ENCODE peak calls at places on chromosomes 12 and 14, in seven cellular contexts. V is GM23338, Y is breast epithelium, K is sigmoid colon, D is suprapubic skin, E is HL-60, O is SK-N-MC. P is an unnamed sample.

GRCh38 chr12:130026608-130027176 is 122.9 kb upstream of the TMEM132D start:
- DNase-seq in V (peak), Y (no peak), K (no peak), D (no peak), E (peak), O (no peak), P (peak)

GRCh38 chr12:334114-334513 is 55.0 kb downstream of the KDM5A start:
- DNase-seq in V (no peak), Y (no peak), K (no peak), D (no peak), E (no peak), O (no peak), P (no peak)

GRCh38 chr14:88488081-88488480 is 66.7 kb downstream of the PTPN21 start:
- DNase-seq in V (no peak), Y (no peak), K (no peak), D (no peak), E (no peak), O (no peak), P (peak)

GRCh38 chr14:31283568-31284252 is 76.1 kb upstream of the HECTD1 start:
- DNase-seq in V (no peak), Y (no peak), K (no peak), D (no peak), E (peak), O (no peak), P (no peak)

GRCh38 chr12:47941475-47942326 is 21.7 kb upstream of the TMEM106C start:
- DNase-seq in V (peak), Y (no peak), K (no peak), D (no peak), E (peak), O (no peak), P (no peak)

GRCh38 chr14:91113829-91114078 is at the start of gene DGLUCY:
- DNase-seq in V (no peak), Y (no peak), K (peak), D (no peak), E (peak), O (no peak), P (peak)

GRCh38 chr12:54018608-54018984 is 9.6 kb upstream of the HOXC6 start:
- DNase-seq in V (peak), Y (no peak), K (no peak), D (no peak), E (no peak), O (no peak), P (no peak)

GRCh38 chr12:56010112-56010570 is 10.7 kb upstream of the IKZF4 start:
- DNase-seq in V (no peak), Y (no peak), K (no peak), D (no peak), E (no peak), O (no peak), P (no peak)

GRCh38 chr14:65850429-65851145 is 438.1 kb downstream of the FUT8 start:
- DNase-seq in V (no peak), Y (no peak), K (no peak), D (no peak), E (no peak), O (no peak), P (no peak)

GRCh38 chr14:67683821-67684220 is 9.4 kb upstream of the VTI1B start:
- DNase-seq in V (no peak), Y (no peak), K (no peak), D (no peak), E (no peak), O (no peak), P (no peak)

GRCh38 chr12:46450279-46450748 is 77.7 kb upstream of the SLC38A2 start:
- DNase-seq in V (no peak), Y (peak), K (peak), D (peak), E (peak), O (no peak), P (peak)

GRCh38 chr12:91920276-91920675 is 225.4 kb downstream of the BTG1 start:
- DNase-seq in V (no peak), Y (no peak), K (no peak), D (no peak), E (no peak), O (no peak), P (no peak)

GRCh38 chr14:80587096-80587724 is 354.3 kb downstream of the CEP128 start:
- DNase-seq in V (peak), Y (no peak), K (no peak), D (no peak), E (peak), O (no peak), P (no peak)

GRCh38 chr12:98754095-98754494 is 109.0 kb downstream of the APAF1 start:
- DNase-seq in V (no peak), Y (no peak), K (no peak), D (no peak), E (no peak), O (no peak), P (no peak)

GRCh38 chr14:71398450-71398849 is 491.2 kb downstream of the PCNX1 start:
- DNase-seq in V (no peak), Y (no peak), K (no peak), D (no peak), E (no peak), O (no peak), P (no peak)

GRCh38 chr12:131672311-131672940 is 38.5 kb upstream of the SFSWAP start:
- DNase-seq in V (no peak), Y (no peak), K (no peak), D (peak), E (no peak), O (no peak), P (no peak)

GRCh38 chr12:50222275-50222783 is 55.2 kb upstream of the CERS5 start:
- DNase-seq in V (peak), Y (no peak), K (peak), D (no peak), E (peak), O (peak), P (peak)

GRCh38 chr12:117481470-117481869 is 120.0 kb upstream of the NOS1 start:
- DNase-seq in V (no peak), Y (no peak), K (no peak), D (no peak), E (no peak), O (no peak), P (no peak)

GRCh38 chr14:36654185-36655053 is 7.2 kb upstream of the PAX9 start:
- DNase-seq in V (peak), Y (no peak), K (no peak), D (no peak), E (no peak), O (no peak), P (no peak)

GRCh38 chr12:116887897-116888296 is 6.7 kb upstream of the HRK start:
- DNase-seq in V (no peak), Y (no peak), K (no peak), D (no peak), E (no peak), O (no peak), P (no peak)

DNA sequence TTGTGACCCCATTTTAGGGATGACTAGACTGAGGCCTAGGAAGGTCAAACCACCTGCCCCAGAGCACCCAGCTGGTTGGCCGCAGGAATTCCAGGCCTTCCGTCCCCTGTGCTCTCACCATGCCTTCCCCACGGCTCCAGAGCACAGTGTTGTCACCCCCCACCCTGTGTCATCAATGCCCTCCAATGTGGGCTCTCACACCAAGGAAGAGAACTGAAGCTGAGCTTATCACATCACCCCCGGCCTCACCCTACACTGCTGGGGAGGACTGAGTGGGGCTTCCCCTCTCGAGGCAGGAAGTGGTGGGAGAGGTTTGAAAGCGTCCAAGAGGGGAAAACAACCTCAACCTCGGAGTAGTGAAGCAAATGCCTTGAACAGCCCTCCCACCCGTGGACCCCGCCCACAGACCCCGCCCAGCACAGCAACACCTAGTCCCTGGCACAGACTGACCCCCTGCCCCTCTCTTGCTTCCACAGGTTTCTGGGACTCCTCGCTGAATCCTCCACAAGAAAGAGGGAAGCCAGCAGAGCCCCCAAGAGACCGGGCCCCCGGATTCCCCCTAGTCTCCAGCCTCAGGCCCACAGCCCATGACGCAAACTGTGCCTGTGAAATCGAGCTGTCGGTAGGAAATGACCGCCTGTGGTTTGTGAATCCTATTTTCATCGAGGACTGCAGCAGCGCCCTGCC is 97.2 kb downstream of the LGMN start:
- DNase-seq in V (no peak), Y (no peak), K (no peak), D (no peak), E (peak), O (no peak), P (peak)
- TF ChIP-seq POLR2AphosphoS5 in V (no peak), Y (no peak), K (no peak), D (no peak), E (no peak), O (no peak), P (no peak)

DNA sequence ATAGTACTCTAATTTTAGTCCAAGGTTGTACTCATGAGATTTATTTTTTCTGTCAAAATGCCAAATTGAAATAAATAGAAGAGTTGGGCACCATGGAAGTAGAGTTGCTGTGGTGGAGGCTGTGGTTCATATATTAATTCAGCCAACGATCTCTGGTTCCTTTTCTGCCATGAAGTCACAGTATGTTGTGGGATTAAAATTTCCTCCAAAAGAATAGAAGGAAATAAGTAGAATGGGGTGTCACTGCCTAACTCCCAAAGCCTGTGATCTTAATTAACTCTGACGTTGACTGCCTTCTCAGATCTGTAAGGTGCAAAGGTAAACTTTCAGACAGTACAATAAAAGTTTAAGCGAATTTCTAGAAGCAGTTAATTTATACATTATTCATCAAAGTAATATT is 37.6 kb upstream of the FBXO34 start:
- DNase-seq in V (no peak), Y (no peak), K (no peak), D (no peak), E (no peak), O (no peak), P (no peak)
- H3K4me3 ChIP-seq in V (no peak), Y (no peak), K (no peak), D (no peak), E (no peak), O (no peak), P (no peak)

DNA sequence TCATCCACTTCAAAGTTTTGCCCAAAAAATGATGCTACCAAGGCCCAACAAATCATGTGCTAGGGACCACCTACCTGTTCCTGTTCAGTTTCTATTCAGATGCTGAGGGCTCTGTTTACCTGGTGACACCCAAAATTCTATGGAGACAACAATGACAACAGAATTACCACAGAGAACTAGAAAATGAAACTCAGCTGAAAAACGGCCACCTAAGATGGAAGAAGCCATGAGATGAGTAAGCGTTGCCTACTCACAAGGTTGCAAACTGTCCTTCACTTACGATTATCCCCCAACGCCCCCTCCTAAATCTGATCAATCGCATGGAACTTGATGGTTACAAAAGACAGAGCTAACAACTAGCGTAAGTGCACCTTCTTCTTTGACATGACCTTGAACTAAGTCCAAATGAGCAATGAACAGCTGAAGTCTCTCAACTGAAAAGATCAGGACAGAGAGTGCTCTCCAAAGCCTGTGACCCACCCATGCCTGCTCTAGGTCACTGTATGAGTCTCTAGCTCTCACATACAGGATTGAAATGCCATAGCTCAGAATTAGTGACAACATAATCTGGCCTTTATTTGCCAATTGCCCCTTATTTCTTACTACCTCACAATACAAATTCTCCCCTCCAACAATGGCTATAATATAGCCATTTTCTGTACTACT is at the start of gene RNASE11:
- DNase-seq in V (no peak), Y (no peak), K (no peak), D (no peak), E (no peak), O (no peak), P (no peak)
- TF ChIP-seq POLR2AphosphoS5 in V (no peak), Y (no peak), K (no peak), D (no peak), E (no peak), O (no peak), P (no peak)

GRCh38 chr12:1529862-1530591 is 64.4 kb downstream of the FBXL14 start:
- DNase-seq in V (peak), Y (peak), K (peak), D (no peak), E (no peak), O (no peak), P (no peak)

GRCh38 chr12:1529228-1529861 is 65.0 kb downstream of the FBXL14 start:
- DNase-seq in V (no peak), Y (no peak), K (peak), D (no peak), E (no peak), O (no peak), P (no peak)

GRCh38 chr12:1525858-1526257 is 68.5 kb downstream of the FBXL14 start:
- DNase-seq in V (no peak), Y (no peak), K (no peak), D (no peak), E (no peak), O (no peak), P (no peak)

GRCh38 chr12:1528791-1529190 is 65.6 kb downstream of the FBXL14 start:
- DNase-seq in V (no peak), Y (no peak), K (peak), D (no peak), E (no peak), O (no peak), P (no peak)

DNA sequence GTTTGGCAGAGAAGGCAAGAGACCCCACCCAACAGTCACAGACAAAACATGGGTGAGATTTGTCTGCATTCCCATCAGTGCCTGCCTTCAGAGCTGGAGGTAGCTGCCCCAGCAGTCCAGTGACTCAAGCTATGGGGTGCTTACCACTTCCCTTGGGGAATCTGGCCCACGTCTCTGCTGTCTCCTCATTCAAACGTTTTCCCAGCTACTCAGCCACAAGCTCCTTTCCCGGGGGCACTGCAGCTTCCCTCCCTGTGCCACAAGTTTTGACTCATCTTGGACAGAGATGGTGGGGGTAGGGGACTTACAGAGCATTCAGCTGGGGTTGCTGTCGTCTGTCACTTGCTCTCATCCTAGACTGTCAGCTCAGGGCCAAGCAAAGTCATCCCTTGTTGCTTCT is 66.6 kb downstream of the FBXL14 start:
- DNase-seq in V (no peak), Y (peak), K (no peak), D (no peak), E (no peak), O (no peak), P (no peak)
- H3K4me3 ChIP-seq in V (no peak), Y (no peak), K (no peak), D (no peak), E (no peak), O (no peak), P (no peak)

GRCh38 chr12:89840162-89840922 is 131.7 kb upstream of the ATP2B1 start:
- DNase-seq in V (no peak), Y (no peak), K (no peak), D (no peak), E (peak), O (no peak), P (no peak)
- TF ChIP-seq POLR2AphosphoS5 in V (no peak), Y (no peak), K (no peak), D (no peak), E (no peak), O (no peak), P (no peak)

DNA sequence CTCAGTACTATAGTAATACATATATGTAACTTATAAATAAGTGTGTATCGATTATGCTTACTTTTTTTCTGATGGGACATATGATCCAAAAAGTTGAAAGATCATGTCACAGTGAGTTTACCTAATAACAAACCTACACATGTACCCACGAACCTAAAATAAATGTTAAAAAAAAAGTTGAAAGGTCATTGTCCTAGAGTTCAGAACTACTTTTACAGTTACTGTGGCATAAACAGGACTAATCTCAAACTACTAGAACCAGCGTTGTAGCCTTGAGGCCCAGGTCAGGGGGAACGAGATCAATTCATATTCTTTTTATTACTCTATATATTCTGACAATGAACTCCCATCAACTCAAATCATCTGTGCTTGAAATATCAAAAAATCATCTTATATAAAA is 81.8 kb downstream of the ITPR2 start:
- DNase-seq in V (no peak), Y (no peak), K (no peak), D (no peak), E (no peak), O (no peak), P (no peak)
- H3K4me3 ChIP-seq in V (no peak), Y (no peak), K (no peak), D (no peak), E (no peak), O (no peak), P (no peak)